ENCODE peak calls at places on chromosomes 7 and 10, in eight cellular contexts. P is Daoy; E is heart right ventricle; B is GM03348; S is effector memory CD4-positive, alpha-beta T cell; W is T-helper 2 cell; K is endothelial cell; G is HEK293T. I is an unnamed sample.

GRCh38 chr10:130359711-130360110 is 223.5 kb downstream of the GLRX3 start:
- DNase-seq in P (no peak), E (no peak), B (no peak), S (no peak), W (no peak), K (no peak), G (no peak), I (no peak)

GRCh38 chr7:104034679-104035078 is 45.2 kb upstream of the RELN start:
- DNase-seq in P (no peak), E (no peak), B (no peak), S (no peak), W (no peak), K (no peak), G (no peak), I (no peak)

GRCh38 chr7:141262101-141262819 is 188.4 kb downstream of the TMEM178B start:
- DNase-seq in P (no peak), E (no peak), B (no peak), S (no peak), W (no peak), K (peak), G (no peak), I (no peak)

GRCh38 chr10:31140716-31141115 is 109.1 kb upstream of the ZNF438 start:
- DNase-seq in P (no peak), E (no peak), B (no peak), S (no peak), W (no peak), K (no peak), G (no peak), I (no peak)

GRCh38 chr10:4315529-4315928 is 510.5 kb upstream of the AKR1E2 start:
- DNase-seq in P (peak), E (no peak), B (peak), S (no peak), W (no peak), K (no peak), G (no peak), I (no peak)

GRCh38 chr10:79387974-79388850 is 40.9 kb downstream of the PPIF start:
- DNase-seq in P (peak), E (peak), B (no peak), S (no peak), W (peak), K (no peak), G (no peak), I (peak)

GRCh38 chr7:23093546-23093945 is 12.0 kb upstream of the KLHL7 start:
- DNase-seq in P (peak), E (no peak), B (peak), S (no peak), W (no peak), K (no peak), G (no peak), I (no peak)

GRCh38 chr10:74293686-74294365 is 142.8 kb downstream of the ADK start:
- DNase-seq in P (no peak), E (no peak), B (peak), S (no peak), W (no peak), K (no peak), G (no peak), I (no peak)

GRCh38 chr7:75756340-75757297 is 15.4 kb downstream of the CCL26 start:
- DNase-seq in P (peak), E (no peak), B (peak), S (no peak), W (no peak), K (peak), G (no peak), I (no peak)

GRCh38 chr7:149769915-149770314 is 3.5 kb downstream of the ZNF467 start:
- DNase-seq in P (no peak), E (no peak), B (no peak), S (no peak), W (no peak), K (no peak), G (no peak), I (no peak)

GRCh38 chr10:85222300-85222699 is 893.9 kb downstream of the CCSER2 start:
- DNase-seq in P (no peak), E (no peak), B (no peak), S (no peak), W (no peak), K (no peak), G (no peak), I (no peak)

GRCh38 chr7:18370689-18371088 is 124.9 kb upstream of the HDAC9 start:
- DNase-seq in P (no peak), E (no peak), B (no peak), S (no peak), W (no peak), K (no peak), G (no peak), I (no peak)